ENCODE peak calls at places on chromosomes 13 and 19, in six cellular contexts. D is cardiac fibroblast; H is kidney tubule cell; B is mesothelial cell of epicardium; Z is activated CD8-positive, alpha-beta T cell treated with anti-CD3 and anti-CD28 coated beads, Interleukin-2, amount 10 ng/mL, durations not matched to agents 7 days and 5 days; R is amniotic stem cell. S is an unnamed sample.

GRCh38 chr13:45630791-45631190 is 15.3 kb upstream of the ERICH6B start:
- DNase-seq in D (no peak), H (peak; percentile 13), B (no peak), Z (no peak), R (no peak), S (no peak)

GRCh38 chr19:45854167-45854778 is 8.7 kb downstream of the SYMPK start:
- DNase-seq in D (no peak), H (no peak), B (no peak), Z (no peak), R (no peak), S (no peak)

GRCh38 chr19:1295169-1296012 is 9.7 kb downstream of the EFNA2 start:
- DNase-seq in D (peak; percentile 32), H (no peak), B (no peak), Z (peak; percentile 53), R (no peak), S (no peak)

GRCh38 chr13:111339366-111340143 is 19.1 kb downstream of the TEX29 start:
- DNase-seq in D (no peak), H (no peak), B (no peak), Z (peak; percentile 12), R (no peak), S (no peak)

GRCh38 chr13:105202384-105202783 is 1333.1 kb downstream of the EFNB2 start:
- DNase-seq in D (peak; percentile 55), H (peak; percentile 50), B (no peak), Z (no peak), R (peak; percentile 29), S (no peak)

GRCh38 chr19:13091400-13092161 is 11.1 kb downstream of the LYL1 start:
- DNase-seq in D (peak; percentile 96), H (peak; percentile 71), B (no peak), Z (no peak), R (no peak), S (no peak)

GRCh38 chr19:5850743-5851293 is 431 bp downstream of the FUT3 start:
- DNase-seq in D (peak; percentile 77), H (peak; percentile 64), B (no peak), Z (no peak), R (no peak), S (no peak)

GRCh38 chr19:16571283-16571682 is 932 bp downstream of the SLC35E1 start:
- DNase-seq in D (peak; percentile 51), H (peak; percentile 61), B (no peak), Z (no peak), R (no peak), S (no peak)

GRCh38 chr13:39039033-39039432 is 777 bp downstream of the NHLRC3 start:
- DNase-seq in D (no peak), H (peak; percentile 6), B (no peak), Z (no peak), R (no peak), S (no peak)

GRCh38 chr19:58582985-58583384 is 9.8 kb upstream of the MZF1 start:
- DNase-seq in D (no peak), H (no peak), B (no peak), Z (no peak), R (no peak), S (no peak)

GRCh38 chr19:15456871-15457700 is 7.3 kb downstream of the RASAL3 start:
- DNase-seq in D (no peak), H (peak; percentile 39), B (no peak), Z (no peak), R (no peak), S (peak; percentile 89)

GRCh38 chr19:1935484-1936208 is 5.3 kb upstream of the CSNK1G2 start:
- DNase-seq in D (peak; percentile 82), H (peak; percentile 64), B (no peak), Z (peak; percentile 33), R (no peak), S (no peak)

S was measured in NCI-H1048.